ENCODE peak calls at places on chromosomes 7 and 10, in seven cellular contexts. X, F, B, T, P, Z and H are unnamed samples.

GRCh38 chr10:122417667-122418066 is 36.8 kb upstream of the ARMS2 start:
- DNase-seq in X (no peak), F (no peak), B (no peak), T (no peak), P (no peak), Z (no peak), H (no peak)

GRCh38 chr10:66162560-66163143 is 763.2 kb upstream of the LRRTM3 start:
- DNase-seq in X (no peak), F (peak), B (no peak), T (no peak), P (no peak), Z (no peak), H (no peak)

GRCh38 chr7:36391436-36392198 is 2.0 kb downstream of the ANLN start:
- DNase-seq in X (no peak), F (no peak), B (no peak), T (no peak), P (no peak), Z (no peak), H (no peak)

GRCh38 chr10:391304-391703 is 256.0 kb downstream of the ZMYND11 start:
- DNase-seq in X (no peak), F (no peak), B (no peak), T (no peak), P (no peak), Z (peak), H (no peak)

GRCh38 chr7:28406192-28406591 is 6.1 kb upstream of the CREB5 start:
- DNase-seq in X (no peak), F (peak), B (no peak), T (no peak), P (no peak), Z (no peak), H (no peak)

GRCh38 chr7:97844036-97844435 is 28.2 kb downstream of the ASNS start:
- DNase-seq in X (no peak), F (no peak), B (no peak), T (no peak), P (no peak), Z (no peak), H (no peak)

GRCh38 chr7:100021297-100021696 is 5.9 kb downstream of the ZKSCAN1 start:
- DNase-seq in X (no peak), F (no peak), B (no peak), T (no peak), P (no peak), Z (no peak), H (no peak)

GRCh38 chr10:84537447-84537931 is 209.1 kb downstream of the CCSER2 start:
- DNase-seq in X (no peak), F (peak), B (peak), T (no peak), P (no peak), Z (peak), H (peak)

GRCh38 chr10:131930150-131930549 is 29.3 kb downstream of the PPP2R2D start:
- DNase-seq in X (peak), F (no peak), B (no peak), T (no peak), P (no peak), Z (no peak), H (no peak)

GRCh38 chr7:159103382-159104187 is 41.1 kb downstream of the VIPR2 start:
- DNase-seq in X (peak), F (no peak), B (peak), T (peak), P (no peak), Z (no peak), H (no peak)

GRCh38 chr10:125698599-125698998 is 15.6 kb upstream of the TEX36 start:
- DNase-seq in X (no peak), F (peak), B (no peak), T (no peak), P (no peak), Z (no peak), H (no peak)

GRCh38 chr10:19629559-19629958 is 186.7 kb upstream of the PLXDC2 start:
- DNase-seq in X (peak), F (peak), B (peak), T (peak), P (peak), Z (peak), H (peak)

GRCh38 chr10:113020838-113021237 is 70.8 kb downstream of the TCF7L2 start:
- DNase-seq in X (no peak), F (no peak), B (no peak), T (peak), P (no peak), Z (peak), H (no peak)

GRCh38 chr7:17367502-17367901 is 69.0 kb downstream of the AHR start:
- DNase-seq in X (no peak), F (no peak), B (no peak), T (no peak), P (no peak), Z (no peak), H (no peak)

GRCh38 chr7:5296627-5297226 is 14.0 kb downstream of the SLC29A4 start:
- DNase-seq in X (no peak), F (peak), B (peak), T (no peak), P (no peak), Z (no peak), H (no peak)

GRCh38 chr7:5423844-5424688 is 432 bp upstream of the TNRC18 start:
- DNase-seq in X (peak), F (peak), B (peak), T (peak), P (peak), Z (peak), H (peak)

GRCh38 chr10:81920213-81920829 is 45.3 kb downstream of the NRG3 start:
- DNase-seq in X (no peak), F (peak), B (no peak), T (no peak), P (no peak), Z (no peak), H (no peak)

GRCh38 chr7:30474485-30474884 is 4.1 kb downstream of the NOD1 start:
- DNase-seq in X (no peak), F (no peak), B (no peak), T (no peak), P (no peak), Z (no peak), H (no peak)

GRCh38 chr10:92087750-92088395 is 164.3 kb downstream of the BTAF1 start:
- DNase-seq in X (no peak), F (peak), B (peak), T (peak), P (peak), Z (peak), H (peak)

GRCh38 chr10:45000138-45000763 is 472 bp upstream of the ZNF22 start:
- DNase-seq in X (no peak), F (peak), B (no peak), T (peak), P (peak), Z (peak), H (no peak)

DNA sequence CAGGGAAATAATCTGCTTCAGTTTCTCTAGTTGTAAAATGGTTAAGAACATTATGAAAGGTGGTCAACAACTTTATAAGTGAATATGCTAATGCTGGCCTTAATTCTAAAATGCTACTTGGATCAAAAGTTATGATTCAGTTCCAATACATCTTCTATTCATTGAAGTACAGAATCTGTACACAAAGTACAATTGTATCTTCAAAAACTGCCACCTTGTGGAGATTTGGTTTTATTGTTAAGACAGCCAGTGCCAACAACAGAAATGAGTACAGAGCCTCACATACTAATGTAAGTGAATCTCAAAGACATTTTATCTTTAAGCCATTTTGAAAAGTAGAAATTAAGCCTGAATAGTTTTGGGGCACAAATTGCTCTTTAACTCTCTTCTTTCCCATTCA is 194.0 kb downstream of the CFTR start:
- DNase-seq in X (no peak), F (no peak), B (no peak), T (no peak), P (no peak), Z (no peak), H (no peak)
- H3K4me3 ChIP-seq in X (no peak), F (no peak), B (no peak), T (no peak), P (no peak), Z (no peak), H (no peak)

DNA sequence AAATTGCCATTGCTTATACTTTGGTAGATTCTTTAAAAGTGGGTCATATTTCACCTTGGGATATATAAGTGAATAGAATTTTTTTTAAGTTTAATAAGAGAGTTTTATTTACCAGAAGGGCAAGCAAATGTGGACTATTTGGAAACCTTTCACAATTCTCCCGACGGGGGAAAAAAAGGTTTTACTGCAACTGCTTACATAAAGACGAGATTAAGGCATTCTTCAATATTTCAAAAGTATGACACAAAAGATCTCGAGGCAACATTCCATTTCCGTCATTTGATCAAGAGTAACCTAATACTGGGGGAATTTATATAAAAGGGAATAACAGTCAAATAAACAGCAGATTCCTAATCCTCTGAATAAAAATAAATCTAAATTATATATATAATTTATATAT is 28.5 kb downstream of the HYCC1 start:
- DNase-seq in X (no peak), F (no peak), B (no peak), T (no peak), P (no peak), Z (no peak), H (no peak)
- H3K4me3 ChIP-seq in X (no peak), F (no peak), B (no peak), T (no peak), P (no peak), Z (no peak), H (no peak)

GRCh38 chr10:100747061-100747825 is 1.9 kb downstream of the PAX2 start:
- DNase-seq in X (no peak), F (no peak), B (no peak), T (no peak), P (no peak), Z (no peak), H (no peak)
- H3K4me3 ChIP-seq in X (no peak), F (no peak), B (peak), T (no peak), P (peak), Z (no peak), H (no peak)

DNA sequence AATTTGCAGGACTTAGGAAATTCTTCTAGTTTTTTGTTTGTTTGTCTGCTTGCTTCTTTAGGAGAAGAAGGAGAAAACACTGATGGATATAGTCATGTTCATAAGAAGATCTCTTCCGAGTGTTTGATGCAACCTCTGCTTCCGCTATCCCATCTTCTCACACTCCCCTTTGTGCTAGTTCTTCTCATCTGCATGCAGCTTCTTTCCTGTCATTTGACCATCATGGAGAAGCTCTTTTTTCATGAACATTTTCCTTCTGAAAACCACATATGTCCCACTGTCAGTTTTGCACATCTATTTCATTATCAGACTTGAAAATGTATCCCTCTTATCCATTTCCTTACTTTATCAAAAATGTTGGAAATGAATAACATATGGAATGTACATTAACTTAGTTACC is 346.9 kb upstream of the PRKCQ start:
- DNase-seq in X (no peak), F (no peak), B (no peak), T (no peak), P (no peak), Z (no peak), H (no peak)
- H3K4me3 ChIP-seq in X (no peak), F (no peak), B (no peak), T (no peak), P (no peak), Z (no peak), H (no peak)

GRCh38 chr7:96183163-96183562 is 138.7 kb downstream of the SLC25A13 start:
- DNase-seq in X (no peak), F (no peak), B (no peak), T (no peak), P (no peak), Z (no peak), H (no peak)

GRCh38 chr7:96189129-96189815 is 132.6 kb downstream of the SLC25A13 start:
- DNase-seq in X (no peak), F (no peak), B (no peak), T (no peak), P (no peak), Z (no peak), H (no peak)

GRCh38 chr7:96184783-96185182 is 137.1 kb downstream of the SLC25A13 start:
- DNase-seq in X (no peak), F (no peak), B (no peak), T (no peak), P (no peak), Z (no peak), H (no peak)

GRCh38 chr7:96188623-96188991 is 133.3 kb downstream of the SLC25A13 start:
- DNase-seq in X (no peak), F (no peak), B (no peak), T (no peak), P (no peak), Z (no peak), H (no peak)

GRCh38 chr7:96187735-96188622 is 133.9 kb downstream of the SLC25A13 start:
- DNase-seq in X (no peak), F (no peak), B (no peak), T (no peak), P (no peak), Z (no peak), H (no peak)
- H3K4me3 ChIP-seq in X (no peak), F (no peak), B (no peak), T (no peak), P (no peak), Z (no peak), H (no peak)